ENCODE peak calls at places on chromosome 9, in five cellular contexts. One of them, this sample, is unnamed.

GRCh38 chr9:113446323-113446740 is 17.2 kb upstream of the RGS3 start:
- DNase-seq in activated CD4-positive, CD25-positive, alpha-beta regulatory T cell: no peak
- DNase-seq in DMS153: peak; percentile 41
- DNase-seq in islet precursor cell: no peak
- DNase-seq in gastrocnemius medialis: no peak
- DNase-seq in this sample: peak; percentile 56

GRCh38 chr9:128202648-128203023 is 543 bp upstream of the DNM1 start:
- DNase-seq in gastrocnemius medialis: no peak
- DNase-seq in activated CD4-positive, CD25-positive, alpha-beta regulatory T cell: no peak
- DNase-seq in DMS153: no peak
- DNase-seq in islet precursor cell: no peak
- DNase-seq in this sample: no peak

GRCh38 chr9:4344946-4345345 is 45.1 kb upstream of the GLIS3 start:
- DNase-seq in DMS153: no peak
- DNase-seq in gastrocnemius medialis: no peak
- DNase-seq in islet precursor cell: no peak
- DNase-seq in activated CD4-positive, CD25-positive, alpha-beta regulatory T cell: no peak
- DNase-seq in this sample: no peak

GRCh38 chr9:122370869-122371467 is at the start of gene PTGS1:
- DNase-seq in islet precursor cell: no peak
- DNase-seq in gastrocnemius medialis: no peak
- DNase-seq in DMS153: no peak
- DNase-seq in activated CD4-positive, CD25-positive, alpha-beta regulatory T cell: no peak
- DNase-seq in this sample: peak; percentile 84

GRCh38 chr9:22244141-22245011 is 202.2 kb upstream of the DMRTA1 start:
- DNase-seq in gastrocnemius medialis: no peak
- DNase-seq in activated CD4-positive, CD25-positive, alpha-beta regulatory T cell: no peak
- DNase-seq in islet precursor cell: peak; percentile 81
- DNase-seq in DMS153: peak; percentile 24
- DNase-seq in this sample: peak; percentile 86

GRCh38 chr9:110583237-110583636 is 3.7 kb upstream of the SVEP1 start:
- DNase-seq in islet precursor cell: no peak
- DNase-seq in activated CD4-positive, CD25-positive, alpha-beta regulatory T cell: no peak
- DNase-seq in DMS153: no peak
- DNase-seq in gastrocnemius medialis: no peak
- DNase-seq in this sample: no peak

GRCh38 chr9:79431019-79431679 is 140.6 kb upstream of the TLE4 start:
- DNase-seq in activated CD4-positive, CD25-positive, alpha-beta regulatory T cell: no peak
- DNase-seq in gastrocnemius medialis: no peak
- DNase-seq in islet precursor cell: no peak
- DNase-seq in DMS153: no peak
- DNase-seq in this sample: no peak

GRCh38 chr9:122579874-122580273 is 3.3 kb downstream of the OR1L8 start:
- DNase-seq in activated CD4-positive, CD25-positive, alpha-beta regulatory T cell: no peak
- DNase-seq in gastrocnemius medialis: no peak
- DNase-seq in islet precursor cell: no peak
- DNase-seq in DMS153: no peak
- DNase-seq in this sample: no peak

GRCh38 chr9:93536874-93537273 is 39.5 kb upstream of the PHF2 start:
- DNase-seq in islet precursor cell: no peak
- DNase-seq in activated CD4-positive, CD25-positive, alpha-beta regulatory T cell: no peak
- DNase-seq in gastrocnemius medialis: peak; percentile 37
- DNase-seq in DMS153: no peak
- DNase-seq in this sample: no peak

GRCh38 chr9:132539071-132539470 is 43.3 kb upstream of the BARHL1 start:
- DNase-seq in gastrocnemius medialis: no peak
- DNase-seq in islet precursor cell: no peak
- DNase-seq in DMS153: no peak
- DNase-seq in activated CD4-positive, CD25-positive, alpha-beta regulatory T cell: no peak
- DNase-seq in this sample: no peak

GRCh38 chr9:74760031-74760700 is 127.6 kb downstream of the TRPM6 start:
- DNase-seq in gastrocnemius medialis: no peak
- DNase-seq in activated CD4-positive, CD25-positive, alpha-beta regulatory T cell: no peak
- DNase-seq in islet precursor cell: no peak
- DNase-seq in DMS153: no peak
- DNase-seq in this sample: no peak

GRCh38 chr9:20603524-20604268 is 18.6 kb downstream of the MLLT3 start:
- DNase-seq in DMS153: no peak
- DNase-seq in islet precursor cell: no peak
- DNase-seq in activated CD4-positive, CD25-positive, alpha-beta regulatory T cell: no peak
- DNase-seq in gastrocnemius medialis: no peak
- DNase-seq in this sample: no peak

GRCh38 chr9:97845130-97845529 is 7.9 kb upstream of the FOXE1 start:
- DNase-seq in gastrocnemius medialis: no peak
- DNase-seq in islet precursor cell: no peak
- DNase-seq in activated CD4-positive, CD25-positive, alpha-beta regulatory T cell: no peak
- DNase-seq in DMS153: no peak
- DNase-seq in this sample: no peak

GRCh38 chr9:16626577-16627130 is 243.8 kb downstream of the BNC2 start:
- DNase-seq in DMS153: peak; percentile 73
- DNase-seq in activated CD4-positive, CD25-positive, alpha-beta regulatory T cell: no peak
- DNase-seq in islet precursor cell: peak; percentile 86
- DNase-seq in gastrocnemius medialis: peak; percentile 78
- DNase-seq in this sample: peak; percentile 79

GRCh38 chr9:91852801-91853347 is 97.2 kb downstream of the ROR2 start:
- DNase-seq in gastrocnemius medialis: no peak
- DNase-seq in activated CD4-positive, CD25-positive, alpha-beta regulatory T cell: no peak
- DNase-seq in islet precursor cell: no peak
- DNase-seq in DMS153: no peak
- DNase-seq in this sample: peak; percentile 47

GRCh38 chr9:10366171-10366779 is 246.5 kb downstream of the PTPRD start:
- DNase-seq in islet precursor cell: peak; percentile 43
- DNase-seq in gastrocnemius medialis: no peak
- DNase-seq in DMS153: peak; percentile 9
- DNase-seq in activated CD4-positive, CD25-positive, alpha-beta regulatory T cell: no peak
- DNase-seq in this sample: peak; percentile 50

GRCh38 chr9:90124961-90125360 is 517.7 kb downstream of the DIRAS2 start:
- DNase-seq in activated CD4-positive, CD25-positive, alpha-beta regulatory T cell: no peak
- DNase-seq in gastrocnemius medialis: no peak
- DNase-seq in DMS153: peak; percentile 36
- DNase-seq in islet precursor cell: no peak
- DNase-seq in this sample: no peak

GRCh38 chr9:133379153-133380086 is 3.3 kb downstream of the STKLD1 start:
- DNase-seq in DMS153: no peak
- DNase-seq in islet precursor cell: no peak
- DNase-seq in gastrocnemius medialis: no peak
- DNase-seq in activated CD4-positive, CD25-positive, alpha-beta regulatory T cell: no peak
- DNase-seq in this sample: peak; percentile 45

GRCh38 chr9:137127301-137128157 is 11.4 kb upstream of the GRIN1 start:
- DNase-seq in DMS153: no peak
- DNase-seq in gastrocnemius medialis: no peak
- DNase-seq in islet precursor cell: no peak
- DNase-seq in activated CD4-positive, CD25-positive, alpha-beta regulatory T cell: no peak
- DNase-seq in this sample: peak; percentile 28

GRCh38 chr9:14320272-14321245 is 6.6 kb upstream of the NFIB start:
- DNase-seq in gastrocnemius medialis: peak; percentile 60
- DNase-seq in islet precursor cell: no peak
- DNase-seq in DMS153: no peak
- DNase-seq in activated CD4-positive, CD25-positive, alpha-beta regulatory T cell: no peak
- DNase-seq in this sample: no peak

This sample was measured in endodermal cell.